ENCODE peak calls at places on chromosomes 16 and 17, in four cellular contexts. N is endodermal cell, O is choroid plexus epithelial cell, R is tibial nerve. K is an unnamed sample.

GRCh38 chr16:64305663-64306062 is 816.2 kb downstream of the CDH11 start:
- DNase-seq in N (no peak), O (no peak), R (no peak), K (no peak)

GRCh38 chr17:82278308-82278707 is 4.8 kb upstream of the CSNK1D start:
- DNase-seq in N (no peak), O (no peak), R (no peak), K (no peak)

GRCh38 chr16:11149011-11149616 is 106.9 kb downstream of the SOCS1 start:
- DNase-seq in N (peak), O (peak), R (no peak), K (no peak)

GRCh38 chr16:21190599-21190998 is 20.8 kb downstream of the ZP2 start:
- DNase-seq in N (no peak), O (no peak), R (no peak), K (no peak)

GRCh38 chr17:36723459-36723858 is 122.1 kb downstream of the MRM1 start:
- DNase-seq in N (no peak), O (no peak), R (no peak), K (no peak)

GRCh38 chr17:58083491-58084316 is 485 bp downstream of the DYNLL2 start:
- DNase-seq in N (peak), O (peak), R (no peak), K (no peak)

GRCh38 chr16:65388592-65388991 is 266.7 kb upstream of the CDH11 start:
- DNase-seq in N (no peak), O (peak), R (no peak), K (no peak)

GRCh38 chr16:79192904-79193303 is 407.6 kb downstream of the MAF start:
- DNase-seq in N (no peak), O (no peak), R (no peak), K (no peak)

GRCh38 chr16:3762080-3762750 is 44.9 kb upstream of the TRAP1 start:
- DNase-seq in N (no peak), O (no peak), R (no peak), K (no peak)

GRCh38 chr16:12558641-12559040 is 245.0 kb downstream of the CPPED1 start:
- DNase-seq in N (peak), O (no peak), R (no peak), K (no peak)

GRCh38 chr17:17140590-17140980 is 65.5 kb downstream of the PLD6 start:
- DNase-seq in N (peak), O (peak), R (no peak), K (no peak)

GRCh38 chr16:74837056-74837455 is 62.4 kb upstream of the FA2H start:
- DNase-seq in N (no peak), O (no peak), R (no peak), K (no peak)

GRCh38 chr17:40607641-40608040 is 40.0 kb downstream of the SMARCE1 start:
- DNase-seq in N (no peak), O (no peak), R (no peak), K (no peak)

GRCh38 chr16:80147021-80147680 is 393.6 kb upstream of the DYNLRB2 start:
- DNase-seq in N (no peak), O (no peak), R (no peak), K (no peak)

GRCh38 chr16:48676836-48677235 is 66.9 kb upstream of the N4BP1 start:
- DNase-seq in N (no peak), O (peak), R (no peak), K (no peak)

GRCh38 chr17:7146115-7146514 is 31.5 kb upstream of the ASGR2 start:
- DNase-seq in N (peak), O (no peak), R (no peak), K (no peak)

GRCh38 chr16:86305440-86305839 is 204.9 kb upstream of the FOXF1 start:
- DNase-seq in N (no peak), O (no peak), R (no peak), K (no peak)

GRCh38 chr17:1275962-1276736 is 3.3 kb upstream of the TRARG1 start:
- DNase-seq in N (peak), O (peak), R (peak), K (peak)

GRCh38 chr17:78335176-78335575 is 24.7 kb downstream of the SOCS3 start:
- DNase-seq in N (no peak), O (no peak), R (no peak), K (no peak)

GRCh38 chr16:15507299-15507958 is 73.0 kb downstream of the BMERB1 start:
- DNase-seq in N (peak), O (peak), R (no peak), K (peak)

GRCh38 chr17:27495460-27495859 is 39.2 kb downstream of the KSR1 start:
- DNase-seq in N (no peak), O (no peak), R (no peak), K (no peak)

GRCh38 chr17:21029515-21029914 is 13.3 kb downstream of the USP22 start:
- DNase-seq in N (no peak), O (no peak), R (no peak), K (no peak)

GRCh38 chr17:49575524-49576120 is at the start of gene NXPH3:
- DNase-seq in N (peak), O (peak), R (no peak), K (no peak)

GRCh38 chr17:65588194-65588808 is 26.9 kb upstream of the AXIN2 start:
- DNase-seq in N (peak), O (no peak), R (no peak), K (no peak)
- TF ChIP-seq CTCF in N (peak), O (no peak), R (no peak), K (no peak)

DNA sequence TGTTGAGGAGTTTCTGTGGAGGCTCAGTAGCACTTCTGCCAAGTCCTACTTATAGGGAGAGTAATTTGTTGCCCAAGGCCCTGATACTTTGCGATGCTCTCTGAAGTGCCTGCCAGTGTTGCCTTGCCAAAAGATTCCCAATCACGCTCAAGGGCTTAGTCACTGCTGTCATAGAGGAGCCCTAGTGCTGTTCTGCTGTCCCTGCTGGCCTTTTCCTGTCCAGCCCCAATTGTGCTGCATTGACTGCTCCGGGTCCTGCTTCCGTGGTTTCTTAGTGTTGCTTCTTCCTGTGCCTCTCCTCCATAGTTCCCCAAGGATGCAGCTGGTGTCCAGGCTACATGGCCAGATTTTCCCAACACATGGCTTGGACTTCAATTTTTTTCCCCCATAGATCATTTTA is 13.9 kb downstream of the NUP93 start:
- DNase-seq in N (peak), O (no peak), R (no peak), K (no peak)
- TF ChIP-seq CTCF in N (peak), O (no peak), R (no peak), K (no peak)

GRCh38 chr17:66791337-66791736 is 43.6 kb upstream of the CACNG5 start:
- DNase-seq in N (peak), O (no peak), R (no peak), K (peak)
- TF ChIP-seq CTCF in N (no peak), O (no peak), R (no peak), K (no peak)

DNA sequence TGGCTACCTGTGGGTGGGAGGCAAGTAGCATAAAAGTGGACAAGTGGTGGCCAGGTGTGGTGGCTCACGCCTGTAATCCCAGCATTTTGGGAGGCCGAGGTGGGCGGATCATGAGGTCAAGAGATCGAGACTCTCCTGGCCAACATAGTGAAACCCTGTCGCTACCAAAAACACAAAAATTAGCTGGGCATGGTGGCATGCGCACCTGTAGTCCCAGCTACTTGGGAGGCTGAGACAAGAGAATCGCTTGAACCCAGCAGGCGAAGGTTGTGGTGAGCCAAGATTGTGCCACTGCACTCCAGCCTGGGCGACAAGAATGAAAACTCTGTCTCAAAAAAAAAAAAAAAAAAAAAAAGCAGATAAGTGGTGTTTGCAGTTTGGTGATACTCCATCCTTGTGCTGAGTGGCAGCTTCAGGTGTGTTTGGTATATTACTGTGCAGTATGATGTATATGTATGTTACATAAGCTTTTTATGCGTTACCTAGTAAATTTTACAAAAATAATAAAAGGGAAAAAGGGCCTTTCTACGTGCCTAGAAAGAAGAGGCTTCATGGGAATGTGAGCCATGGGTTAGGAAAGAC is 856 bp downstream of the ICAM2 start:
- DNase-seq in N (peak), O (no peak), R (no peak), K (peak)
- TF ChIP-seq CTCF in N (no peak), O (no peak), R (no peak), K (no peak)

DNA sequence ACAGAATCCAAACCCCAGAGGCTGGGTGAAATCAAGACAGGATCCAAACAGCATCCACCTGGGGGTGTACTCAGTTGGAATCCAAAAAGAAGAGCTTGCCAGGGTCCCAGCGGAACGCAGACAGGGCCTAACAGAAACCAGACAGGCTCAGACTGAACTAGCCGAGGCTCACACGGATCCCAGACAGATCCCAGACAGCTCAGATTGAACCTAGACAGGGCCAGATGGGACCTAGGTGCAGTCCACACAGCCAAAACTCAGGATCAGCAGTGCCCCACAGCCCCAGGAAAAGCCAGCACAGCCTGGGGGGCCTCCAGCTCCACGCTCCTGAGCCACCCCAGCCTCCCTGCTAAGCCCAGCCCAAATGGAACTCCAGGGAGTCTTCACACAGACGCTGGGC is 7.6 kb downstream of the STX1B start:
- DNase-seq in N (peak), O (no peak), R (no peak), K (no peak)
- TF ChIP-seq CTCF in N (no peak), O (no peak), R (no peak), K (no peak)

DNA sequence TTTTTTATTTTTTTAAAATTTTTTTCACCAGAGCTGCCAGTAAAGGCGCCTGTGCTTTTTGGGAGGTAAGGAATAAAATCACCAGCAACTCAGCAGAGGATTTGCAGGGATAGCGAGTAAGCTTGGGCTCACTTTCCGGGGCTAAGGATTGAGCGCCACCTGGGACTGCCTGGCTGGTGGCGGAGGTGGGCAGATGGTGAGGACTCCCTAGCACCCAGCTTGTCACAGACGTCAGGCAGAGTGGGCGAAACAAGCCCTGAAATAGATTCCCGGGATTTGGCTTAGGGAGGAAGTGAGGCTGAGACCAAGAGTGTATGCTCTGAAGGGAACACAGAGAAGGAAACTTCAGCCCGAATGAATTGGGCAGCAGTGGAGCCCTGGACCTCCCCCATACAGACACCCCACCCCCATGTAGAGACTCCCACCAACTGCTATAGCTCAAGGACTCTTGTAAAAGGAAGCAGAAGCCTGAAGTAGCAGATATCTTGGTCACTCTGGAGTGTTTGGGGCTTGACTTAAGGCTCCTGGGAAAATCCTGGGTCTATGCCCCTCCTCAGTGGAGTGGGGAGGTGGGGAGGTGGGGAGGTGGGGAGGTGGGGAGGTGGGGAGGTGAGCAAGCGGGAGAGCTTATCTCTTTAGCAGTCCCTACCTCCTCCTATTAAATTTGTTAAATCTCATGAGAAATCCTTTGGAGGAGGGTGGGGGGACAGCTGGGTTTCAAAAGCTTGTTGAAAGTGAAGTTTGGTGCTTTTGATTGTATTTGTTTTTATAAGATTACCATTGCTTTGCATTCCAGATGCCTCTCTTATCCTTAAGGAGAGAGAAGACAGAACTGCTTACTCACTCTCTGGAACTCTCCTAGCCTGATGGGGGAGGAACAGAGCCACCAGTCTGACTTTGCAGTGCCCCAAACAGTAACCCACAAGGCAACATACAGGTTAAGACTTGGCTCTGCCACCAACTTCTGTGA is 8.2 kb downstream of the ARL4D start:
- DNase-seq in N (peak), O (peak), R (no peak), K (no peak)
- TF ChIP-seq CTCF in N (no peak), O (no peak), R (no peak), K (no peak)

GRCh38 chr17:3722716-3723115 is 987 bp upstream of the HASPIN start:
- DNase-seq in N (no peak), O (peak), R (no peak), K (no peak)
- TF ChIP-seq CTCF in N (no peak), O (no peak), R (no peak), K (no peak)